ENCODE peak calls at places on chromosomes 2 and 18, in seven cellular contexts. One of them, this sample, is unnamed.
A peak's percentile ranks its signal among the peaks of the same experiment; 100 is the strongest.

GRCh38 chr2:128322651-128323491 is 4.2 kb upstream of the HS6ST1 start:
- DNase-seq in gastrocnemius medialis: no peak
- DNase-seq in nucleus accumbens: no peak
- DNase-seq in HCT116: no peak
- DNase-seq in nephron progenitor cell: no peak
- DNase-seq in stimulated activated naive CD8-positive, alpha-beta T cell treated with anti-CD3 and anti-CD28 coated beads, Interleukin-15, Interleukin-2, amounts not matched to agents 100 U/mL and 50 U/mL, for 24 hours: no peak
- DNase-seq in PC-3: no peak
- DNase-seq in this sample: peak; percentile 80

GRCh38 chr2:189382668-189383067 is 58.6 kb upstream of the WDR75 start:
- DNase-seq in gastrocnemius medialis: no peak
- DNase-seq in nucleus accumbens: no peak
- DNase-seq in HCT116: no peak
- DNase-seq in nephron progenitor cell: no peak
- DNase-seq in stimulated activated naive CD8-positive, alpha-beta T cell treated with anti-CD3 and anti-CD28 coated beads, Interleukin-15, Interleukin-2, amounts not matched to agents 100 U/mL and 50 U/mL, for 24 hours: no peak
- DNase-seq in PC-3: no peak
- DNase-seq in this sample: no peak

GRCh38 chr18:2897015-2897414 is 50.2 kb downstream of the EMILIN2 start:
- DNase-seq in gastrocnemius medialis: no peak
- DNase-seq in nucleus accumbens: no peak
- DNase-seq in HCT116: no peak
- DNase-seq in nephron progenitor cell: no peak
- DNase-seq in stimulated activated naive CD8-positive, alpha-beta T cell treated with anti-CD3 and anti-CD28 coated beads, Interleukin-15, Interleukin-2, amounts not matched to agents 100 U/mL and 50 U/mL, for 24 hours: no peak
- DNase-seq in PC-3: no peak
- DNase-seq in this sample: no peak

GRCh38 chr2:65278450-65279030 is 50.9 kb downstream of the ACTR2 start:
- DNase-seq in gastrocnemius medialis: no peak
- DNase-seq in nucleus accumbens: no peak
- DNase-seq in HCT116: no peak
- DNase-seq in nephron progenitor cell: no peak
- DNase-seq in stimulated activated naive CD8-positive, alpha-beta T cell treated with anti-CD3 and anti-CD28 coated beads, Interleukin-15, Interleukin-2, amounts not matched to agents 100 U/mL and 50 U/mL, for 24 hours: no peak
- DNase-seq in PC-3: no peak
- DNase-seq in this sample: no peak

GRCh38 chr2:187552959-187553681 is 1.1 kb downstream of the TFPI start:
- DNase-seq in gastrocnemius medialis: no peak
- DNase-seq in nucleus accumbens: no peak
- DNase-seq in HCT116: no peak
- DNase-seq in nephron progenitor cell: no peak
- DNase-seq in stimulated activated naive CD8-positive, alpha-beta T cell treated with anti-CD3 and anti-CD28 coated beads, Interleukin-15, Interleukin-2, amounts not matched to agents 100 U/mL and 50 U/mL, for 24 hours: no peak
- DNase-seq in PC-3: peak; percentile 86
- DNase-seq in this sample: no peak

GRCh38 chr18:73683618-73684238 is 463.9 kb downstream of the FBXO15 start:
- DNase-seq in gastrocnemius medialis: no peak
- DNase-seq in nucleus accumbens: no peak
- DNase-seq in HCT116: no peak
- DNase-seq in nephron progenitor cell: no peak
- DNase-seq in stimulated activated naive CD8-positive, alpha-beta T cell treated with anti-CD3 and anti-CD28 coated beads, Interleukin-15, Interleukin-2, amounts not matched to agents 100 U/mL and 50 U/mL, for 24 hours: no peak
- DNase-seq in PC-3: peak; percentile 43
- DNase-seq in this sample: no peak

GRCh38 chr2:68709421-68709911 is 25.1 kb upstream of the ARHGAP25 start:
- DNase-seq in gastrocnemius medialis: no peak
- DNase-seq in nucleus accumbens: no peak
- DNase-seq in HCT116: peak; percentile 45
- DNase-seq in nephron progenitor cell: peak; percentile 17
- DNase-seq in stimulated activated naive CD8-positive, alpha-beta T cell treated with anti-CD3 and anti-CD28 coated beads, Interleukin-15, Interleukin-2, amounts not matched to agents 100 U/mL and 50 U/mL, for 24 hours: no peak
- DNase-seq in PC-3: peak; percentile 79
- DNase-seq in this sample: no peak

GRCh38 chr2:224145751-224146355 is 106.8 kb upstream of the SERPINE2 start:
- DNase-seq in gastrocnemius medialis: no peak
- DNase-seq in nucleus accumbens: no peak
- DNase-seq in HCT116: peak; percentile 75
- DNase-seq in nephron progenitor cell: no peak
- DNase-seq in stimulated activated naive CD8-positive, alpha-beta T cell treated with anti-CD3 and anti-CD28 coated beads, Interleukin-15, Interleukin-2, amounts not matched to agents 100 U/mL and 50 U/mL, for 24 hours: no peak
- DNase-seq in PC-3: peak; percentile 79
- DNase-seq in this sample: no peak

GRCh38 chr2:177735318-177735803 is 337.2 kb downstream of the PDE11A start:
- DNase-seq in gastrocnemius medialis: no peak
- DNase-seq in nucleus accumbens: no peak
- DNase-seq in HCT116: no peak
- DNase-seq in nephron progenitor cell: no peak
- DNase-seq in stimulated activated naive CD8-positive, alpha-beta T cell treated with anti-CD3 and anti-CD28 coated beads, Interleukin-15, Interleukin-2, amounts not matched to agents 100 U/mL and 50 U/mL, for 24 hours: no peak
- DNase-seq in PC-3: no peak
- DNase-seq in this sample: no peak

GRCh38 chr18:75811156-75811555 is 383.7 kb upstream of the SMIM21 start:
- DNase-seq in gastrocnemius medialis: no peak
- DNase-seq in nucleus accumbens: no peak
- DNase-seq in HCT116: no peak
- DNase-seq in nephron progenitor cell: no peak
- DNase-seq in stimulated activated naive CD8-positive, alpha-beta T cell treated with anti-CD3 and anti-CD28 coated beads, Interleukin-15, Interleukin-2, amounts not matched to agents 100 U/mL and 50 U/mL, for 24 hours: no peak
- DNase-seq in PC-3: no peak
- DNase-seq in this sample: no peak

GRCh38 chr2:196939381-196939780 is 12.9 kb upstream of the PGAP1 start:
- DNase-seq in gastrocnemius medialis: no peak
- DNase-seq in nucleus accumbens: no peak
- DNase-seq in HCT116: no peak
- DNase-seq in nephron progenitor cell: no peak
- DNase-seq in stimulated activated naive CD8-positive, alpha-beta T cell treated with anti-CD3 and anti-CD28 coated beads, Interleukin-15, Interleukin-2, amounts not matched to agents 100 U/mL and 50 U/mL, for 24 hours: no peak
- DNase-seq in PC-3: peak; percentile 71
- DNase-seq in this sample: no peak

GRCh38 chr18:69257861-69258458 is 142.7 kb upstream of the DOK6 start:
- DNase-seq in gastrocnemius medialis: no peak
- DNase-seq in nucleus accumbens: no peak
- DNase-seq in HCT116: no peak
- DNase-seq in nephron progenitor cell: no peak
- DNase-seq in stimulated activated naive CD8-positive, alpha-beta T cell treated with anti-CD3 and anti-CD28 coated beads, Interleukin-15, Interleukin-2, amounts not matched to agents 100 U/mL and 50 U/mL, for 24 hours: no peak
- DNase-seq in PC-3: peak; percentile 28
- DNase-seq in this sample: no peak

GRCh38 chr2:19355931-19356544 is 2.4 kb downstream of the OSR1 start:
- DNase-seq in gastrocnemius medialis: no peak
- DNase-seq in nucleus accumbens: no peak
- DNase-seq in HCT116: no peak
- DNase-seq in nephron progenitor cell: peak; percentile 36
- DNase-seq in stimulated activated naive CD8-positive, alpha-beta T cell treated with anti-CD3 and anti-CD28 coated beads, Interleukin-15, Interleukin-2, amounts not matched to agents 100 U/mL and 50 U/mL, for 24 hours: no peak
- DNase-seq in PC-3: no peak
- DNase-seq in this sample: no peak

GRCh38 chr2:157173740-157174184 is 83.7 kb upstream of the GALNT5 start:
- DNase-seq in gastrocnemius medialis: no peak
- DNase-seq in nucleus accumbens: no peak
- DNase-seq in HCT116: no peak
- DNase-seq in nephron progenitor cell: no peak
- DNase-seq in stimulated activated naive CD8-positive, alpha-beta T cell treated with anti-CD3 and anti-CD28 coated beads, Interleukin-15, Interleukin-2, amounts not matched to agents 100 U/mL and 50 U/mL, for 24 hours: no peak
- DNase-seq in PC-3: peak; percentile 95
- DNase-seq in this sample: no peak

GRCh38 chr2:176745543-176746331 is 466.9 kb upstream of the HNRNPA3 start:
- DNase-seq in gastrocnemius medialis: no peak
- DNase-seq in nucleus accumbens: no peak
- DNase-seq in HCT116: no peak
- DNase-seq in nephron progenitor cell: no peak
- DNase-seq in stimulated activated naive CD8-positive, alpha-beta T cell treated with anti-CD3 and anti-CD28 coated beads, Interleukin-15, Interleukin-2, amounts not matched to agents 100 U/mL and 50 U/mL, for 24 hours: no peak
- DNase-seq in PC-3: no peak
- DNase-seq in this sample: no peak

GRCh38 chr18:48629730-48630324 is 91.0 kb downstream of the CTIF start:
- DNase-seq in gastrocnemius medialis: no peak
- DNase-seq in nucleus accumbens: no peak
- DNase-seq in HCT116: peak; percentile 76
- DNase-seq in nephron progenitor cell: no peak
- DNase-seq in stimulated activated naive CD8-positive, alpha-beta T cell treated with anti-CD3 and anti-CD28 coated beads, Interleukin-15, Interleukin-2, amounts not matched to agents 100 U/mL and 50 U/mL, for 24 hours: no peak
- DNase-seq in PC-3: peak; percentile 57
- DNase-seq in this sample: no peak

GRCh38 chr18:75223687-75224347 is 13.2 kb downstream of the TSHZ1 start:
- DNase-seq in gastrocnemius medialis: no peak
- DNase-seq in nucleus accumbens: no peak
- DNase-seq in HCT116: no peak
- DNase-seq in nephron progenitor cell: peak; percentile 53
- DNase-seq in stimulated activated naive CD8-positive, alpha-beta T cell treated with anti-CD3 and anti-CD28 coated beads, Interleukin-15, Interleukin-2, amounts not matched to agents 100 U/mL and 50 U/mL, for 24 hours: no peak
- DNase-seq in PC-3: no peak
- DNase-seq in this sample: no peak

GRCh38 chr2:15895615-15896500 is 44.5 kb upstream of the MYCN start:
- DNase-seq in gastrocnemius medialis: no peak
- DNase-seq in nucleus accumbens: no peak
- DNase-seq in HCT116: no peak
- DNase-seq in nephron progenitor cell: no peak
- DNase-seq in stimulated activated naive CD8-positive, alpha-beta T cell treated with anti-CD3 and anti-CD28 coated beads, Interleukin-15, Interleukin-2, amounts not matched to agents 100 U/mL and 50 U/mL, for 24 hours: no peak
- DNase-seq in PC-3: no peak
- DNase-seq in this sample: no peak

This sample was measured in aorta.